ENCODE peak calls at places on chromosomes 11 and 22, in eight cellular contexts. O is CD4-positive, CD25-positive, alpha-beta regulatory T cell; N is effector memory CD4-positive, alpha-beta T cell; P is adipocyte; D is A549; V is PC-9; L is IMR-90; B is mammary epithelial cell. M is an unnamed sample.
A peak's percentile ranks its signal among the peaks of the same experiment; 100 is the strongest.

GRCh38 chr11:36352919-36353318 is 56.8 kb downstream of the PRR5L start:
- DNase-seq in O (no peak), N (peak; percentile 60), P (no peak), D (no peak), V (no peak), L (no peak), B (no peak), M (no peak)

GRCh38 chr11:109304159-109304558 is 117.8 kb upstream of the C11orf87 start:
- DNase-seq in O (no peak), N (no peak), P (no peak), D (no peak), V (no peak), L (peak; percentile 30), B (peak; percentile 39), M (no peak)

GRCh38 chr11:19573666-19574065 is 139.0 kb upstream of the NAV2 start:
- DNase-seq in O (no peak), N (no peak), P (no peak), D (no peak), V (no peak), L (no peak), B (no peak), M (no peak)

GRCh38 chr11:15617126-15617525 is 502.4 kb downstream of the INSC start:
- DNase-seq in O (no peak), N (no peak), P (no peak), D (no peak), V (no peak), L (no peak), B (no peak), M (no peak)

GRCh38 chr11:57597461-57597892 is at the start of gene SERPING1:
- DNase-seq in O (no peak), N (no peak), P (peak; percentile 9), D (no peak), V (no peak), L (no peak), B (no peak), M (peak; percentile 12)

GRCh38 chr11:117058761-117059233 is 39.4 kb downstream of the SIK3 start:
- DNase-seq in O (no peak), N (no peak), P (peak; percentile 84), D (no peak), V (no peak), L (peak; percentile 68), B (no peak), M (peak; percentile 31)

GRCh38 chr11:58963551-58964075 is 24.3 kb downstream of the GLYATL1 start:
- DNase-seq in O (no peak), N (no peak), P (peak; percentile 20), D (peak; percentile 53), V (no peak), L (peak; percentile 59), B (peak; percentile 89), M (no peak)

GRCh38 chr11:35144103-35144741 is 5.3 kb downstream of the CD44 start:
- DNase-seq in O (peak; percentile 44), N (peak; percentile 33), P (peak; percentile 81), D (no peak), V (peak; percentile 91), L (peak; percentile 84), B (peak; percentile 87), M (no peak)

GRCh38 chr22:40721266-40721665 is 42.0 kb downstream of the MCHR1 start:
- DNase-seq in O (no peak), N (no peak), P (no peak), D (peak; percentile 69), V (peak; percentile 71), L (peak; percentile 71), B (peak; percentile 11), M (no peak)

GRCh38 chr11:3955299-3955665 is 99.8 kb downstream of the STIM1 start:
- DNase-seq in O (no peak), N (no peak), P (no peak), D (no peak), V (peak; percentile 66), L (no peak), B (peak; percentile 76), M (no peak)

GRCh38 chr11:122634507-122634906 is 21.0 kb upstream of the UBASH3B start:
- DNase-seq in O (no peak), N (no peak), P (peak; percentile 85), D (no peak), V (peak; percentile 88), L (peak; percentile 64), B (no peak), M (no peak)

GRCh38 chr22:39453765-39454378 is 2.9 kb upstream of the MGAT3 start:
- DNase-seq in O (no peak), N (no peak), P (no peak), D (no peak), V (peak; percentile 84), L (peak; percentile 17), B (no peak), M (no peak)

GRCh38 chr11:12502041-12502440 is 124.7 kb downstream of the PARVA start:
- DNase-seq in O (no peak), N (no peak), P (no peak), D (no peak), V (no peak), L (peak; percentile 50), B (no peak), M (no peak)

GRCh38 chr11:47399860-47400812 is 8.3 kb upstream of the SLC39A13 start:
- DNase-seq in O (peak; percentile 50), N (peak; percentile 33), P (no peak), D (no peak), V (no peak), L (no peak), B (no peak), M (peak; percentile 52)

GRCh38 chr11:73242291-73243092 is 24.4 kb downstream of the P2RY2 start:
- DNase-seq in O (peak; percentile 28), N (peak; percentile 47), P (peak; percentile 86), D (peak; percentile 76), V (no peak), L (peak; percentile 60), B (peak; percentile 63), M (peak; percentile 91)

GRCh38 chr11:84817998-84818397 is 809.1 kb downstream of the DLG2 start:
- DNase-seq in O (no peak), N (no peak), P (peak; percentile 87), D (peak; percentile 29), V (peak; percentile 81), L (peak; percentile 5), B (peak; percentile 81), M (no peak)

DNA sequence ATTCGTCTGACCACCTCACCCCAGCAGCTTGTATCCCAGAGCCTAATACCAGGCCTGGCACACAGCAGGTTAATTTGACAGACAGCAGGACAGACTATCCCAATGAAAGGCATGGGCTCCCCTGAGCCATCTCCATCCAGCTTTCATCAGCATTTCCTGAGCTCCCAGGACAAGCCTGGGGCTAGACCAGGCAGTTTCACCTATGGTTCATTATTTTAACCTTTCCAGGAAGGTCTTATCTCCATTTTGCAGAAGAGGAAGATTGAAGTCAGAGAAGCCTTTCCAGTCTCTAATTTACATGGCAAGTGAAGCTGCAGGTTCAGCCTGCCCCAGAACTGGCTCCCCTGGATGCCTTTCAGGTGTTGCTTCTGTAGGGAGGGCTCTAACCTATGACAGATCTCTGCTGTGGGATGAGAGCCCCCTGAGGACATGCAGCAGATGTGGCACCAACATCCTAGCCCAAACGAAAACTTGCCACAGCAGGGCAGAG is 17.0 kb downstream of the ARRB1 start:
- DNase-seq in O (no peak), N (no peak), P (no peak), D (no peak), V (peak; percentile 65), L (no peak), B (no peak), M (no peak)
- H3K4me1 ChIP-seq in O (peaks cover 30% of the 10 kb centered on the region), N (peaks cover 26% of the 10 kb centered on the region), P (peaks cover 36% of the 10 kb centered on the region), D (peaks cover 38% of the 10 kb centered on the region), V (peaks cover 75% of the 10 kb centered on the region), L (peaks cover 32% of the 10 kb centered on the region), B (peaks cover 12% of the 10 kb centered on the region), M (no peaks in the 10 kb centered on the region)

GRCh38 chr22:46593996-46594946 is 25.9 kb upstream of the GRAMD4 start:
- DNase-seq in O (no peak), N (no peak), P (no peak), D (no peak), V (no peak), L (no peak), B (no peak), M (no peak)

GRCh38 chr22:46596819-46597218 is 23.4 kb upstream of the GRAMD4 start:
- DNase-seq in O (no peak), N (no peak), P (no peak), D (no peak), V (peak; percentile 96), L (no peak), B (peak; percentile 65), M (no peak)

GRCh38 chr22:46594947-46595298 is 25.3 kb upstream of the GRAMD4 start:
- DNase-seq in O (no peak), N (no peak), P (no peak), D (no peak), V (no peak), L (no peak), B (no peak), M (no peak)

GRCh38 chr22:46595545-46595944 is 24.6 kb upstream of the GRAMD4 start:
- DNase-seq in O (no peak), N (no peak), P (no peak), D (no peak), V (no peak), L (no peak), B (no peak), M (no peak)

DNA sequence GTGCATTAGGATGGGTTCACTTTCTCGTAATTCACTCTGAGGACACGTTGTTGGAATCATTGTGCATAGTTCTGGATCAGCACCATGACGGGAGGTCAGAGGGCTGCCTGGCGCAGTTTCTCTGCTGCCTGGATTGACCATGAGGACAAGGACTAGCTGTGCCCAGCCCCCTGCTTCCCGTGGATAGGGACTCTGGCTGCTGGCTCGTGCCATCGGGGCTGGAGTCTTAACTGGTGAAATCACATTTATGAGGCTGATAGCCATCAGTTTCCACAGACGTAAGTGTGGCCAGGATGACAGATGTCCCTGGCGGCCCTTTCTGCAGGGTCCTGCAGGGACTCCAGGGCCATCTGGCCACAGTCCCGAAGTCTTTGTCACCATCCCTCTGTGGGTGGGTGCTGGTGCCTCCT is 24.1 kb upstream of the GRAMD4 start:
- DNase-seq in O (no peak), N (no peak), P (no peak), D (no peak), V (no peak), L (no peak), B (no peak), M (no peak)
- H3K4me1 ChIP-seq in O (peaks cover 9% of the 10 kb centered on the region), N (no peaks in the 10 kb centered on the region), P (peaks cover 42% of the 10 kb centered on the region), D (no peaks in the 10 kb centered on the region), V (peaks cover 33% of the 10 kb centered on the region), L (peaks cover 8% of the 10 kb centered on the region), B (peaks cover 18% of the 10 kb centered on the region), M (no peaks in the 10 kb centered on the region)

GRCh38 chr22:24184057-24184798 is 2.9 kb downstream of the SUSD2 start:
- DNase-seq in O (no peak), N (no peak), P (no peak), D (no peak), V (no peak), L (no peak), B (no peak), M (no peak)
- H3K4me1 ChIP-seq in O (no peaks in the 10 kb centered on the region), N (no peaks in the 10 kb centered on the region), P (peaks cover 3% of the 10 kb centered on the region), D (peaks cover 26% of the 10 kb centered on the region), V (peaks cover 20% of the 10 kb centered on the region), L (no peaks in the 10 kb centered on the region), B (peaks cover 21% of the 10 kb centered on the region), M (no peaks in the 10 kb centered on the region)

DNA sequence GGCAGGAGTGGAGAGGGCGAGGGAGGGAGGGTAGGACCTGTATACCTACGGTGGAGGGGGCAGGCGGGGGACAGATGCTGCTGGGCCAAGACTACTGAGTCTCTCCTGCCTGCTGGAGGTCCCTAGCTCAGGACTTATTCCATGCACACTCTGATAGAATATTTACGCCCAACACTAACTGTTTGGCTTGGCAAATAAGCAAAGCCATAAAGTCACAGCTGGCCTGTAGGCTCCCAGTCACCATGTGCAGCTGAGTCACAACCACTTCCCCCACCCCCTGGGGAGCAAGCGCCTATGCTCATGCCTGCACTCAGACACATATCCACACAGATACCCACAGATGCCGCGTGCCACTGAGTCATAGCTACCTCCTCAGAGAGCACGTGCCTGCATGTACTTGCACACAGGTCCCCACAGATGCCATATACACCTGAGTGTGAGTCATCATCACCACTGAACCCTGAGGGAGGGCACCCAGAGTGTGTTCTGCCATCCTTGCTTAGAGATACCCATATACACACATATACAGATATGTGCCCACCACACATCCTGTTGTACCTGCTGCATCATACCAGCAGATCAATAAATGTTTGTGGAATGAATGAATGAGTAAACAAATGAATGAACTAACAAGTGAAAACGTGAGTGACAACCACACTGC is 95.8 kb downstream of the SWAP70 start:
- DNase-seq in O (peak; percentile 69), N (peak; percentile 59), P (peak; percentile 91), D (peak; percentile 86), V (peak; percentile 94), L (peak; percentile 100), B (peak; percentile 100), M (no peak)
- H3K4me1 ChIP-seq in O (peaks cover 23% of the 10 kb centered on the region), N (peaks cover 20% of the 10 kb centered on the region), P (peaks cover 55% of the 10 kb centered on the region), D (peaks cover 30% of the 10 kb centered on the region), V (peaks cover 20% of the 10 kb centered on the region), L (peaks cover 50% of the 10 kb centered on the region), B (peaks cover 56% of the 10 kb centered on the region), M (peaks cover 27% of the 10 kb centered on the region)

M was measured in HAP-1.